ENCODE peak calls at places on chromosomes 2 and 18, in eight cellular contexts. One of them, this sample, is unnamed.

GRCh38 chr2:149094217-149095015 is 55.9 kb downstream of the LYPD6B start:
- DNase-seq in A549: no peak
- DNase-seq in cardiac muscle cell: no peak
- DNase-seq in NCI-H460: no peak
- DNase-seq in GF-D8: no peak
- DNase-seq in astrocyte of the spinal cord: peak
- DNase-seq in ACHN: no peak
- DNase-seq in foreskin fibroblast: no peak
- DNase-seq in this sample: no peak

GRCh38 chr2:152890746-152891145 is 172.3 kb downstream of the ARL6IP6 start:
- DNase-seq in GF-D8: no peak
- DNase-seq in cardiac muscle cell: no peak
- DNase-seq in foreskin fibroblast: no peak
- DNase-seq in A549: no peak
- DNase-seq in astrocyte of the spinal cord: no peak
- DNase-seq in NCI-H460: no peak
- DNase-seq in ACHN: no peak
- DNase-seq in this sample: no peak

GRCh38 chr2:43455735-43456642 is 139.8 kb downstream of the THADA start:
- DNase-seq in astrocyte of the spinal cord: peak
- DNase-seq in NCI-H460: no peak
- DNase-seq in A549: peak
- DNase-seq in GF-D8: peak
- DNase-seq in cardiac muscle cell: no peak
- DNase-seq in foreskin fibroblast: peak
- DNase-seq in ACHN: peak
- DNase-seq in this sample: no peak

GRCh38 chr18:44917865-44918476 is 237.3 kb downstream of the SETBP1 start:
- DNase-seq in cardiac muscle cell: no peak
- DNase-seq in A549: no peak
- DNase-seq in NCI-H460: no peak
- DNase-seq in astrocyte of the spinal cord: no peak
- DNase-seq in foreskin fibroblast: no peak
- DNase-seq in ACHN: no peak
- DNase-seq in GF-D8: no peak
- DNase-seq in this sample: no peak

GRCh38 chr18:48767090-48767670 is 183.6 kb downstream of the SMAD7 start:
- DNase-seq in NCI-H460: no peak
- DNase-seq in cardiac muscle cell: peak
- DNase-seq in GF-D8: no peak
- DNase-seq in astrocyte of the spinal cord: peak
- DNase-seq in A549: no peak
- DNase-seq in foreskin fibroblast: peak
- DNase-seq in ACHN: no peak
- DNase-seq in this sample: no peak

GRCh38 chr2:189015378-189015777 is 41.2 kb downstream of the COL3A1 start:
- DNase-seq in GF-D8: no peak
- DNase-seq in cardiac muscle cell: no peak
- DNase-seq in A549: no peak
- DNase-seq in astrocyte of the spinal cord: no peak
- DNase-seq in ACHN: no peak
- DNase-seq in NCI-H460: no peak
- DNase-seq in foreskin fibroblast: peak
- DNase-seq in this sample: no peak

GRCh38 chr18:13558790-13559189 is 167.6 kb downstream of the FAM210A start:
- DNase-seq in A549: no peak
- DNase-seq in cardiac muscle cell: no peak
- DNase-seq in foreskin fibroblast: no peak
- DNase-seq in astrocyte of the spinal cord: no peak
- DNase-seq in NCI-H460: no peak
- DNase-seq in ACHN: no peak
- DNase-seq in GF-D8: no peak
- DNase-seq in this sample: no peak

GRCh38 chr2:113124181-113124961 is 3.0 kb upstream of the IL1RN start:
- DNase-seq in cardiac muscle cell: no peak
- DNase-seq in GF-D8: peak
- DNase-seq in NCI-H460: no peak
- DNase-seq in foreskin fibroblast: peak
- DNase-seq in A549: no peak
- DNase-seq in astrocyte of the spinal cord: peak
- DNase-seq in ACHN: no peak
- DNase-seq in this sample: no peak

GRCh38 chr2:42104621-42105020 is 56.8 kb downstream of the PKDCC start:
- DNase-seq in NCI-H460: no peak
- DNase-seq in astrocyte of the spinal cord: no peak
- DNase-seq in GF-D8: no peak
- DNase-seq in foreskin fibroblast: no peak
- DNase-seq in cardiac muscle cell: no peak
- DNase-seq in A549: no peak
- DNase-seq in ACHN: no peak
- DNase-seq in this sample: no peak

GRCh38 chr2:55604027-55604565 is 13.3 kb downstream of the PPP4R3B start:
- DNase-seq in ACHN: no peak
- DNase-seq in astrocyte of the spinal cord: peak
- DNase-seq in NCI-H460: no peak
- DNase-seq in cardiac muscle cell: no peak
- DNase-seq in GF-D8: no peak
- DNase-seq in A549: no peak
- DNase-seq in foreskin fibroblast: peak
- DNase-seq in this sample: no peak

GRCh38 chr2:73076701-73077423 is 5.3 kb upstream of the SFXN5 start:
- DNase-seq in astrocyte of the spinal cord: no peak
- DNase-seq in foreskin fibroblast: no peak
- DNase-seq in A549: no peak
- DNase-seq in NCI-H460: no peak
- DNase-seq in ACHN: no peak
- DNase-seq in cardiac muscle cell: no peak
- DNase-seq in GF-D8: no peak
- DNase-seq in this sample: no peak

GRCh38 chr2:55864351-55865084 is 59.1 kb downstream of the EFEMP1 start:
- DNase-seq in NCI-H460: no peak
- DNase-seq in GF-D8: no peak
- DNase-seq in foreskin fibroblast: no peak
- DNase-seq in ACHN: no peak
- DNase-seq in astrocyte of the spinal cord: no peak
- DNase-seq in A549: no peak
- DNase-seq in cardiac muscle cell: no peak
- DNase-seq in this sample: no peak

GRCh38 chr2:19885791-19886190 is 16.0 kb downstream of the TTC32 start:
- DNase-seq in NCI-H460: no peak
- DNase-seq in cardiac muscle cell: no peak
- DNase-seq in astrocyte of the spinal cord: no peak
- DNase-seq in ACHN: no peak
- DNase-seq in GF-D8: no peak
- DNase-seq in foreskin fibroblast: no peak
- DNase-seq in A549: no peak
- DNase-seq in this sample: no peak

GRCh38 chr18:54254265-54254758 is 15.0 kb upstream of the POLI start:
- DNase-seq in NCI-H460: no peak
- DNase-seq in A549: peak
- DNase-seq in astrocyte of the spinal cord: peak
- DNase-seq in GF-D8: no peak
- DNase-seq in foreskin fibroblast: peak
- DNase-seq in ACHN: peak
- DNase-seq in cardiac muscle cell: no peak
- DNase-seq in this sample: no peak

GRCh38 chr2:72014871-72015270 is 132.8 kb downstream of the CYP26B1 start:
- DNase-seq in NCI-H460: no peak
- DNase-seq in astrocyte of the spinal cord: no peak
- DNase-seq in GF-D8: no peak
- DNase-seq in A549: no peak
- DNase-seq in foreskin fibroblast: no peak
- DNase-seq in ACHN: no peak
- DNase-seq in cardiac muscle cell: no peak
- DNase-seq in this sample: no peak

GRCh38 chr18:23143059-23143831 is 8.0 kb downstream of the CABLES1 start:
- DNase-seq in cardiac muscle cell: no peak
- DNase-seq in foreskin fibroblast: no peak
- DNase-seq in A549: no peak
- DNase-seq in astrocyte of the spinal cord: no peak
- DNase-seq in GF-D8: peak
- DNase-seq in ACHN: no peak
- DNase-seq in NCI-H460: no peak
- DNase-seq in this sample: no peak

GRCh38 chr2:65300772-65301711 is 73.4 kb downstream of the ACTR2 start:
- DNase-seq in NCI-H460: no peak
- DNase-seq in foreskin fibroblast: peak
- DNase-seq in A549: peak
- DNase-seq in astrocyte of the spinal cord: peak
- DNase-seq in ACHN: no peak
- DNase-seq in cardiac muscle cell: peak
- DNase-seq in GF-D8: peak
- DNase-seq in this sample: no peak

GRCh38 chr2:145874466-145874865 is 1354.5 kb upstream of the ZEB2 start:
- DNase-seq in GF-D8: no peak
- DNase-seq in foreskin fibroblast: peak
- DNase-seq in cardiac muscle cell: no peak
- DNase-seq in A549: no peak
- DNase-seq in astrocyte of the spinal cord: peak
- DNase-seq in NCI-H460: peak
- DNase-seq in ACHN: no peak
- DNase-seq in this sample: no peak

GRCh38 chr18:52953435-52953834 is 613.4 kb downstream of the DCC start:
- DNase-seq in astrocyte of the spinal cord: no peak
- DNase-seq in foreskin fibroblast: no peak
- DNase-seq in ACHN: no peak
- DNase-seq in cardiac muscle cell: no peak
- DNase-seq in GF-D8: no peak
- DNase-seq in NCI-H460: no peak
- DNase-seq in A549: no peak
- DNase-seq in this sample: no peak

GRCh38 chr2:219630770-219631405 is 3.5 kb downstream of the SLC4A3 start:
- DNase-seq in A549: no peak
- DNase-seq in cardiac muscle cell: peak
- DNase-seq in ACHN: no peak
- DNase-seq in foreskin fibroblast: no peak
- DNase-seq in NCI-H460: no peak
- DNase-seq in GF-D8: no peak
- DNase-seq in astrocyte of the spinal cord: no peak
- DNase-seq in this sample: peak

GRCh38 chr2:64653174-64654062 is at the start of gene SERTAD2:
- DNase-seq in ACHN: peak
- DNase-seq in A549: peak
- DNase-seq in cardiac muscle cell: peak
- DNase-seq in NCI-H460: peak
- DNase-seq in foreskin fibroblast: peak
- DNase-seq in astrocyte of the spinal cord: peak
- DNase-seq in GF-D8: peak
- DNase-seq in this sample: peak

GRCh38 chr18:79896746-79897145 is 54.7 kb downstream of the SLC66A2 start:
- DNase-seq in GF-D8: no peak
- DNase-seq in ACHN: no peak
- DNase-seq in A549: no peak
- DNase-seq in NCI-H460: no peak
- DNase-seq in cardiac muscle cell: no peak
- DNase-seq in foreskin fibroblast: no peak
- DNase-seq in astrocyte of the spinal cord: no peak
- DNase-seq in this sample: no peak

GRCh38 chr18:61435064-61435652 is 101.9 kb downstream of the CDH20 start:
- DNase-seq in NCI-H460: peak
- DNase-seq in astrocyte of the spinal cord: no peak
- DNase-seq in GF-D8: no peak
- DNase-seq in ACHN: peak
- DNase-seq in cardiac muscle cell: peak
- DNase-seq in foreskin fibroblast: peak
- DNase-seq in A549: peak
- DNase-seq in this sample: peak

GRCh38 chr2:112627060-112628040 is 18.4 kb upstream of the SLC20A1 start:
- DNase-seq in ACHN: peak
- DNase-seq in astrocyte of the spinal cord: peak
- DNase-seq in A549: peak
- DNase-seq in foreskin fibroblast: peak
- DNase-seq in cardiac muscle cell: no peak
- DNase-seq in GF-D8: peak
- DNase-seq in NCI-H460: peak
- DNase-seq in this sample: no peak

GRCh38 chr18:55934801-55935200 is 346.8 kb upstream of the TCF4 start:
- DNase-seq in cardiac muscle cell: no peak
- DNase-seq in GF-D8: no peak
- DNase-seq in NCI-H460: no peak
- DNase-seq in A549: no peak
- DNase-seq in astrocyte of the spinal cord: no peak
- DNase-seq in foreskin fibroblast: no peak
- DNase-seq in ACHN: no peak
- DNase-seq in this sample: no peak

GRCh38 chr2:175383286-175383685 is 201.8 kb upstream of the ATP5MC3 start:
- DNase-seq in foreskin fibroblast: no peak
- DNase-seq in astrocyte of the spinal cord: no peak
- DNase-seq in A549: no peak
- DNase-seq in cardiac muscle cell: no peak
- DNase-seq in GF-D8: no peak
- DNase-seq in NCI-H460: no peak
- DNase-seq in ACHN: no peak
- DNase-seq in this sample: no peak

GRCh38 chr18:68017385-68017784 is 500.9 kb upstream of the DSEL start:
- DNase-seq in A549: peak
- DNase-seq in GF-D8: no peak
- DNase-seq in foreskin fibroblast: no peak
- DNase-seq in ACHN: no peak
- DNase-seq in astrocyte of the spinal cord: no peak
- DNase-seq in cardiac muscle cell: no peak
- DNase-seq in NCI-H460: no peak
- DNase-seq in this sample: no peak

GRCh38 chr2:202278944-202279343 is 13.4 kb downstream of the NOP58 start:
- DNase-seq in GF-D8: no peak
- DNase-seq in cardiac muscle cell: peak
- DNase-seq in A549: peak
- DNase-seq in foreskin fibroblast: peak
- DNase-seq in astrocyte of the spinal cord: peak
- DNase-seq in NCI-H460: peak
- DNase-seq in ACHN: peak
- DNase-seq in this sample: no peak

GRCh38 chr2:144358979-144359541 is 160.9 kb downstream of the ZEB2 start:
- DNase-seq in astrocyte of the spinal cord: peak
- DNase-seq in cardiac muscle cell: no peak
- DNase-seq in ACHN: peak
- DNase-seq in NCI-H460: peak
- DNase-seq in GF-D8: no peak
- DNase-seq in foreskin fibroblast: peak
- DNase-seq in A549: peak
- DNase-seq in this sample: no peak